ENCODE peak calls at places on chromosomes 4 and X, in ten cellular contexts. L is GM20000, U is HL-60, R is AG09319, V is fibroblast of lung, C is upper lobe of left lung, Z is right lobe of liver, F is progenitor cell of endocrine pancreas, B is choroid plexus epithelial cell, X is cardiac fibroblast. S is an unnamed sample.

GRCh38 chr4:2820216-2820982 is 23.2 kb upstream of the ADD1 start:
- DNase-seq in C (no peak), Z (peak), F (no peak), B (no peak), U (no peak), L (no peak), R (no peak), V (no peak), X (no peak), S (no peak)

GRCh38 chr4:72387959-72388358 is 181.1 kb downstream of the ADAMTS3 start:
- DNase-seq in C (no peak), Z (no peak), F (no peak), V (no peak), U (no peak), B (no peak), L (no peak), R (no peak), X (no peak), S (no peak)

GRCh38 chr4:48603366-48604003 is 113.4 kb downstream of the ZAR1 start:
- DNase-seq in V (no peak), U (no peak), F (no peak), L (no peak), R (no peak), B (no peak), Z (no peak), C (no peak), X (no peak), S (no peak)

GRCh38 chr4:70747874-70748273 is 26.1 kb downstream of the RUFY3 start:
- DNase-seq in C (no peak), U (no peak), L (no peak), R (no peak), F (no peak), X (no peak), Z (no peak), V (peak), B (peak), S (no peak)

GRCh38 chr4:19010766-19011165 is 989.2 kb upstream of the LCORL start:
- DNase-seq in U (no peak), F (no peak), B (no peak), R (no peak), Z (no peak), X (no peak), L (no peak), V (no peak), C (no peak), S (no peak)

GRCh38 chrX:134658002-134658401 is 269 bp downstream of the PLAC1 start:
- DNase-seq in Z (no peak), R (no peak), B (no peak), U (no peak), F (no peak), V (no peak), C (no peak), X (no peak), L (no peak), S (no peak)

GRCh38 chr4:970854-971520 is 2.4 kb downstream of the DGKQ start:
- DNase-seq in X (no peak), U (no peak), B (no peak), L (no peak), F (no peak), Z (no peak), R (no peak), C (no peak), V (no peak), S (no peak)

GRCh38 chrX:136162827-136163427 is 15.6 kb downstream of the FHL1 start:
- DNase-seq in L (peak), U (peak), X (peak), V (peak), F (no peak), C (no peak), R (no peak), B (peak), Z (peak), S (no peak)

GRCh38 chr4:5165419-5166369 is 114.4 kb downstream of the STK32B start:
- DNase-seq in X (peak), B (peak), V (peak), R (no peak), L (no peak), U (no peak), F (no peak), Z (no peak), C (no peak), S (no peak)

GRCh38 chr4:88138561-88138960 is 19.9 kb downstream of the ABCG2 start:
- DNase-seq in F (no peak), X (peak), R (peak), L (no peak), Z (no peak), C (no peak), V (peak), B (peak), U (no peak), S (no peak)

GRCh38 chrX:46279925-46280313 is 265.3 kb downstream of the ZNF674 start:
- DNase-seq in V (peak), Z (no peak), F (no peak), U (no peak), X (no peak), R (no peak), C (no peak), L (no peak), B (peak), S (no peak)

DNA sequence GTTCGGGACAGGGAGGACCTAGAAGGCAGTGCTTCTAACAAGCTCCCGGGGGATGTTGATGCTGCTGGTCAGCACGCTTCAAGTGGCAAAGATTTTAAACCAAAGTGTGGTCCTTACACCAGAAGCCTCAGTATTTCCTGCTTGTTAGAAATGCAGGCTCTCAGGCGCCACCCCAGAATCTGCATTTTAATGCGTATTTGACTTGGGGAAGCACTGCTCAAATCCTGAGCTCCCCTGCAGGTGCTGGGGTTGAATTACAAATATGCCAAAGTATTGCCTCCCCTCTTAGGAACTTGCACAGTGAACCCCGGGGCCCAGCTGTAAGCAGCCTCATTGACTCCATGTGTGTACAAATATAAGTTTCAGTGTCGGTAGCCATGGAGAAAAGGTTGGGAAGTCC is 70.8 kb upstream of the RAI2 start:
- DNase-seq in B (no peak), C (no peak), U (no peak), Z (no peak), R (no peak), V (no peak), L (no peak), X (no peak), F (no peak), S (no peak)
- TF ChIP-seq CTCF in B (no peak), C (no peak), U (no peak), Z (no peak), R (no peak), V (no peak), L (no peak), X (no peak), F (no peak), S (no peak)

DNA sequence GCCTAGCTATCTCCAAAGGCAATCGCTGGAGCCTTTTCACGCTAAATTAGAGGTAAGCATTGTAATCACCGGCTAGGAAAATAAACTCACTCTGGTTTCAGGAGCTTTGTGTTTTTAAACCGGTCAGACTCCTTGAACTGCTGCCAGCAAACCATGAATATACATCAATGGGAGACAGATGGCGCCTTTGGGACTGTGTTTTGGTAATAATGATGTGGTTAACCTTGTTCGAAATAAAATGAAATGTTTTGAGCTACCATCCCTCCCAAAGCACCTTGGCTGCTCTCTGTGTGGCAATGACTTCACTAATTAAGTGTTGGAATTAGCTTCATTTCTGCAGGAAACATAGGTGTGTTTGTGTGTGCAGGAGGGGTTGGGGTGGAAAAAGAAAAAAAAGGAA is 65.3 kb downstream of the CLNK start:
- DNase-seq in B (peak), R (no peak), Z (no peak), L (no peak), C (no peak), F (no peak), V (peak), X (no peak), U (no peak), S (no peak)
- TF ChIP-seq CTCF in B (peak), R (no peak), Z (no peak), L (no peak), C (no peak), F (no peak), V (no peak), X (no peak), U (no peak), S (no peak)

GRCh38 chr4:112765317-112765989 is 128.5 kb downstream of the LARP7 start:
- DNase-seq in F (no peak), C (no peak), B (peak), R (no peak), Z (no peak), L (peak), V (peak), X (peak), U (peak), S (no peak)

GRCh38 chr4:112767386-112767785 is 130.4 kb downstream of the LARP7 start:
- DNase-seq in U (no peak), Z (no peak), R (no peak), V (no peak), B (no peak), C (no peak), L (no peak), X (no peak), F (no peak), S (no peak)

GRCh38 chr4:112770111-112770510 is 133.2 kb downstream of the LARP7 start:
- DNase-seq in V (no peak), C (no peak), B (no peak), F (no peak), L (no peak), R (no peak), Z (no peak), U (no peak), X (no peak), S (no peak)

GRCh38 chr4:112766422-112766821 is 129.5 kb downstream of the LARP7 start:
- DNase-seq in R (peak), C (no peak), F (no peak), L (peak), X (peak), B (peak), U (peak), V (peak), Z (no peak), S (no peak)
- TF ChIP-seq CTCF in R (peak), C (no peak), F (peak), L (no peak), X (peak), B (peak), U (peak), V (peak), Z (no peak), S (no peak)

GRCh38 chr4:164700471-164700870 is 53.5 kb upstream of the SMIM31 start:
- DNase-seq in Z (no peak), L (peak), B (no peak), C (no peak), V (no peak), F (no peak), U (no peak), X (no peak), R (no peak), S (no peak)
- TF ChIP-seq CTCF in Z (no peak), L (no peak), B (no peak), C (no peak), V (no peak), F (peak), U (peak), X (no peak), R (no peak), S (no peak)

GRCh38 chr4:98209111-98209510 is 52.1 kb upstream of the RAP1GDS1 start:
- DNase-seq in R (no peak), X (no peak), U (no peak), L (no peak), V (no peak), C (no peak), B (no peak), Z (no peak), F (no peak), S (no peak)
- TF ChIP-seq CTCF in R (no peak), X (no peak), U (no peak), L (no peak), V (no peak), C (no peak), B (no peak), Z (no peak), F (no peak), S (no peak)

GRCh38 chr4:149031399-149031798 is 589.2 kb upstream of the NR3C2 start:
- DNase-seq in L (peak), V (peak), B (peak), Z (no peak), C (no peak), R (no peak), U (no peak), F (no peak), X (peak), S (no peak)
- TF ChIP-seq CTCF in L (peak), V (peak), B (peak), Z (peak), C (no peak), R (peak), U (peak), F (peak), X (peak), S (no peak)

GRCh38 chrX:104306180-104306579 is 51.4 kb upstream of the ESX1 start:
- DNase-seq in F (no peak), V (no peak), U (no peak), Z (no peak), C (no peak), X (no peak), L (no peak), R (no peak), B (no peak), S (no peak)

GRCh38 chrX:104307341-104307740 is 52.6 kb upstream of the ESX1 start:
- DNase-seq in Z (no peak), C (no peak), X (no peak), U (no peak), V (no peak), F (no peak), B (no peak), L (no peak), R (no peak), S (no peak)

GRCh38 chrX:104309169-104309568 is 54.4 kb upstream of the ESX1 start:
- DNase-seq in C (no peak), X (no peak), B (no peak), Z (no peak), R (no peak), L (no peak), U (no peak), F (no peak), V (no peak), S (no peak)

GRCh38 chrX:104310657-104311056 is 55.9 kb upstream of the ESX1 start:
- DNase-seq in C (no peak), U (no peak), B (no peak), Z (no peak), V (no peak), F (no peak), X (no peak), L (no peak), R (no peak), S (no peak)

GRCh38 chrX:104310084-104310483 is 55.4 kb upstream of the ESX1 start:
- DNase-seq in L (no peak), V (peak), X (peak), C (no peak), F (no peak), B (peak), R (peak), Z (no peak), U (no peak), S (no peak)
- TF ChIP-seq CTCF in L (no peak), V (peak), X (peak), C (no peak), F (peak), B (peak), R (peak), Z (peak), U (no peak), S (no peak)